ENCODE peak calls at places on chromosomes 16 and 17, in seven cellular contexts. K, J, F, G, E, S and U are unnamed samples.

GRCh38 chr17:1916339-1916738 is 86.5 kb downstream of the RPA1 start:
- DNase-seq in K (no peak), J (no peak), F (no peak), G (no peak), E (no peak), S (no peak), U (no peak)

GRCh38 chr17:11950771-11951519 is 46.3 kb downstream of the ZNF18 start:
- DNase-seq in K (no peak), J (no peak), F (no peak), G (no peak), E (no peak), S (peak), U (no peak)

GRCh38 chr17:82435601-82436583 is 14.7 kb downstream of the CYBC1 start:
- DNase-seq in K (no peak), J (no peak), F (no peak), G (no peak), E (no peak), S (no peak), U (no peak)

GRCh38 chr17:43530303-43531081 is 15.6 kb downstream of the ETV4 start:
- DNase-seq in K (peak), J (no peak), F (peak), G (no peak), E (peak), S (peak), U (peak)

GRCh38 chr17:29004081-29004692 is 1.6 kb downstream of the SEZ6 start:
- DNase-seq in K (no peak), J (no peak), F (no peak), G (no peak), E (peak), S (no peak), U (no peak)

GRCh38 chr16:27355610-27356009 is 41.8 kb downstream of the IL4R start:
- DNase-seq in K (peak), J (no peak), F (peak), G (no peak), E (peak), S (peak), U (peak)

GRCh38 chr16:80347900-80348299 is 192.9 kb upstream of the DYNLRB2 start:
- DNase-seq in K (no peak), J (no peak), F (no peak), G (no peak), E (no peak), S (no peak), U (no peak)

GRCh38 chr16:12185563-12185962 is 209.0 kb downstream of the SNX29 start:
- DNase-seq in K (no peak), J (no peak), F (no peak), G (no peak), E (no peak), S (no peak), U (no peak)

GRCh38 chr16:27853651-27854050 is 209.9 kb downstream of the GSG1L start:
- DNase-seq in K (no peak), J (no peak), F (no peak), G (no peak), E (no peak), S (no peak), U (no peak)

GRCh38 chr17:9024497-9024896 is 3.2 kb downstream of the NTN1 start:
- DNase-seq in K (no peak), J (no peak), F (no peak), G (no peak), E (no peak), S (no peak), U (no peak)

GRCh38 chr16:64346080-64346479 is 775.8 kb downstream of the CDH11 start:
- DNase-seq in K (no peak), J (no peak), F (no peak), G (no peak), E (no peak), S (no peak), U (no peak)

GRCh38 chr16:49344401-49344800 is 29.2 kb upstream of the C16orf78 start:
- DNase-seq in K (no peak), J (no peak), F (no peak), G (no peak), E (no peak), S (no peak), U (no peak)

GRCh38 chr17:8868529-8868951 is 1.1 kb upstream of the PIK3R6 start:
- DNase-seq in K (no peak), J (no peak), F (no peak), G (no peak), E (no peak), S (no peak), U (no peak)

GRCh38 chr16:56814537-56815432 is 50.2 kb upstream of the SLC12A3 start:
- DNase-seq in K (no peak), J (peak), F (no peak), G (no peak), E (no peak), S (no peak), U (peak)

GRCh38 chr16:87856796-87857228 is 12.5 kb downstream of the SLC7A5 start:
- DNase-seq in K (no peak), J (peak), F (no peak), G (no peak), E (no peak), S (no peak), U (peak)

GRCh38 chr16:88415381-88416323 is 32.9 kb downstream of the ZNF469 start:
- DNase-seq in K (no peak), J (no peak), F (no peak), G (no peak), E (no peak), S (peak), U (no peak)

GRCh38 chr17:40615295-40615988 is 32.2 kb downstream of the SMARCE1 start:
- DNase-seq in K (peak), J (peak), F (peak), G (peak), E (peak), S (peak), U (peak)

GRCh38 chr16:15523092-15523541 is 88.7 kb downstream of the BMERB1 start:
- DNase-seq in K (no peak), J (no peak), F (peak), G (no peak), E (no peak), S (peak), U (peak)

GRCh38 chr16:47636501-47637090 is 175.5 kb downstream of the PHKB start:
- DNase-seq in K (no peak), J (no peak), F (no peak), G (no peak), E (no peak), S (no peak), U (no peak)

GRCh38 chr16:81869326-81869725 is 90.2 kb downstream of the PLCG2 start:
- DNase-seq in K (no peak), J (no peak), F (no peak), G (no peak), E (no peak), S (no peak), U (no peak)

GRCh38 chr16:53960954-53961616 is 257.1 kb downstream of the FTO start:
- DNase-seq in K (no peak), J (no peak), F (no peak), G (no peak), E (no peak), S (no peak), U (no peak)

GRCh38 chr16:13594798-13595197 is 325.2 kb upstream of the ERCC4 start:
- DNase-seq in K (peak), J (no peak), F (no peak), G (no peak), E (no peak), S (no peak), U (no peak)

GRCh38 chr17:57985675-57985974 is 2.4 kb downstream of the VEZF1 start:
- DNase-seq in K (no peak), J (peak), F (no peak), G (no peak), E (peak), S (no peak), U (no peak)

GRCh38 chr17:28188841-28189263 is 130.1 kb upstream of the TMEM97 start:
- DNase-seq in K (no peak), J (no peak), F (no peak), G (no peak), E (peak), S (peak), U (no peak)

GRCh38 chr16:83856846-83857245 is 42.1 kb upstream of the MLYCD start:
- DNase-seq in K (no peak), J (no peak), F (no peak), G (no peak), E (no peak), S (no peak), U (no peak)

DNA sequence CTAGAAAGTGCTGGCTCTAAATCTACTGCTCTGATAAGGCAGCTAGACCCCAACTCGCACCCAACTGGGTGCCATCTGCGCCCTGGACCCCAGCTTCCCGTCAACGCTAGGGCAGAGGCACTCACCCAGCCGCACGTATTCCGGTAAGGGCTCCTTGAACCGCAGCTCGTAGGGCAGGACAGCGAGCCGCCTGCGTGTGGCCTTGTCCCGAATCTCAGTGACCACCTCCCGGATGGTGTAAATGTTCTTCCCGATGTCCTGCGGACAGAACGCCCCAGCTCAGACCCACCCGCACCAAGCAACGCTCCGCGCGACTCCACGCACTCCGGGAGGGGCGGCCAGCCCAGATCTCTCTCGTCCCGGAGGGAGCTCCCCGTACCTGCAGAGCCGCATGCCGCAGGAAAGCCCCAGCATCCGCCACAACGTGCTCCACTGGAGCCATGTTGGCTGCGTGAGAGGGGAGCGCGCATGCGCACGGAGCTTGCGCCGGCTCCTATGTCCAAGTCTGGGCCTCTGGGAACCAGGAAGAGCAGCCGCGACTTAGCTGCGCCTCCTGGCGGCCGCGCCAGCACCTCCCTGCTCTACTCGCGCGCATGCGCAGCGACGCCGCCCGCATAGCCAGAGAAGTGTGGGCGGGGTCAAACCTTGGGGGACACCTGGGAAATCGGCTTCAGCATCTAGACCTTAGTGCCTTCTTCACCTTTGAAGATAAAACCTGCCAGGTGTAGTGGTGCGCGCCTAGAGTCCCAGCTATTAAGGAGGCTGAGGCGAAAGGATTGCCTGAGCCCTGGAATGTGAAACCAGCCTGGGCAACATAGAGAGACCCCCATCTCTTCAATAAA is at the start of gene NOB1:
- DNase-seq in K (peak), J (peak), F (peak), G (peak), E (peak), S (peak), U (peak)
- TF ChIP-seq POLR2A in K (peak), J (peak), F (peak), G (peak), E (peak), S (peak), U (peak)

GRCh38 chr17:49997256-49997735 is 2.3 kb upstream of the DLX3 start:
- DNase-seq in K (no peak), J (no peak), F (no peak), G (no peak), E (no peak), S (no peak), U (no peak)
- TF ChIP-seq CEBPB in K (no peak), J (no peak), F (no peak), G (no peak), E (no peak), S (no peak), U (no peak)

DNA sequence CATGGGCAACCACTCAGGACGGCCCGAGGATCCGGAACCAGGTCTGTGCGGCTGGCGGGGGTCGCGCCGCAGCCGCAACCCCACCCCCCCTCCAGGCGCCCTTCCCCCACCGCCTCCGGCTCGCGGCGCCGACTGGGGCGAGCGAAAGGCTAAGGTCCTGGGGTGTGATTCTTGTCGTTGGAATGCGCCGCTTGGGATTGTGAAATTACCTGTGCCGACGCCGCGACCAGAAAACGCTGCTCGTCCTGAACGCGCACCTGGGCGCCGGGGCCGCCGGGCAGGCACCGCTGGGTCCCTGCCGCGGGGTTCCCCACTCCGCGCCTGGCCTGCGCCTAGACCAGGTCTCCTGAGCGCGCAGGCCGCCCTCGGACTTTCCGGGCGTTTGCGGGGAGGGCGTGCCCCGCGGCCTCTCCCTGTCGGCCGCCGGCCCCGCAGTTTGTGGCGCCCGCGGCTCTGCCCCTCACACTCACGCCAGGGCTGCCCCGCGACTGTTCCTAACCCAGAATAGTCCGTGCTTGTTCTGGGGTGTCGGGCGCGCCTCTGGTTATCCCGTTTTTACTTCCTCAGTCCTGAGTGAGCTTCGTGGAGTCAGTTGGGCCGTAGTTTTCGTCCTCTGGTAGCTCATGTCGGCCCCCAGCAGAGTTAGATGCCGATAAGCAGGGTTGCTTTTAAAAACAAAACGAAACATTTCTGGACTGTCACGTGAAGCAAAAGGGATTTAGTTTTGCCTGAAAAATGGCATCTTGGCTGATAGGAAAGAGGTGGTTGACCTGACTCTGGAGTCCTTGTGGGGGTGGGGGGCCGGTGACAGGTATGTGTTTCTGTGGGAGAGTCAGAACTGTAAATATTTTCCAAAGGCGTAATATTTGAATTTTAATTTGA is 147.3 kb downstream of the SPECC1 start:
- DNase-seq in K (no peak), J (peak), F (peak), G (no peak), E (peak), S (peak), U (peak)
- TF ChIP-seq POLR2A in K (peak), J (no peak), F (no peak), G (no peak), E (no peak), S (no peak), U (no peak)

DNA sequence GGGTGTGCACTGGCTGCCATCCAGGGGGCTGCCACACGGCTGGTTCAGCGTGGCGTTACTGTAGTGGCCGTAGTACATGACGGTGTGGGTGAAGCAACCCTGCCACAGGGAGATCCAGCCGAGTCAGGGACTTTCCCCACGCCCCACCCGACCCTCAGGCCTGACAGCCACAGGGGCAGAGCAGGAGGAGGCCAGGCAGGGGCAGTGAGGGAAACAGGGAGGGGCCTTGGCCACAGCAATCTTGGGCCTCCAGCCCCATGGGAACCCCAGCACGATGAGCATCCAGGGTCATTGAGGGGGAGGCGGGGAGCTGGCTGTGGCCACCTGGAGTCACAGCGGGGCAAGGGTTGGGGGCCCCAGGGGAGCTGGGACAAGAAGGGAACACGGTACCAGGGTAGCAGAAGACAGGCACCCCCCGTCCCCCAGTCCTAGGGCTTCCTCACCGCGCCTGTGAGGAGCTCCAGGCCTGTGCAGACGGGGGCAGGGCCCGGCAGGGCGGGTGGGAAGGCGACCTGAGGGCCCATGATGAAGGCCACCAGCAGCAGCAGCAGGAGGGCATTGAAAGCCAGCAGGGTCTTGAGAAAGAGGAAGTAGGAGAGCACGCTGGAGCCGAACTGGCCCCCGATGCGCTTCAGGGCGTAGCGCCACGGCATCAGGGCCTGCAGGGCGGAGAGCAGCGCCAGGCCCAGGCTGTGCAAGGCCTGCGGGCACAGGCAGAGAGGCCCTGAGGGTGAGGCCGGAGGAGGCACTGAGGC is 4.3 kb downstream of the TMC6 start:
- DNase-seq in K (no peak), J (no peak), F (no peak), G (no peak), E (no peak), S (no peak), U (no peak)
- TF ChIP-seq CEBPB in K (no peak), J (no peak), F (no peak), G (no peak), E (no peak), S (no peak), U (no peak)

GRCh38 chr16:84924339-84925091 is 86.8 kb downstream of the ZDHHC7 start:
- DNase-seq in K (no peak), J (no peak), F (no peak), G (no peak), E (no peak), S (peak), U (peak)

GRCh38 chr16:84927621-84928591 is 83.4 kb downstream of the ZDHHC7 start:
- DNase-seq in K (no peak), J (no peak), F (no peak), G (no peak), E (no peak), S (no peak), U (no peak)

GRCh38 chr16:84925773-84926372 is 85.5 kb downstream of the ZDHHC7 start:
- DNase-seq in K (no peak), J (no peak), F (no peak), G (no peak), E (no peak), S (no peak), U (no peak)

GRCh38 chr16:84925092-84925772 is 86.1 kb downstream of the ZDHHC7 start:
- DNase-seq in K (peak), J (peak), F (peak), G (no peak), E (no peak), S (peak), U (peak)

GRCh38 chr16:84926462-84926861 is 84.9 kb downstream of the ZDHHC7 start:
- DNase-seq in K (no peak), J (no peak), F (no peak), G (no peak), E (no peak), S (no peak), U (no peak)
- TF ChIP-seq POLR2A in K (no peak), J (no peak), F (no peak), G (no peak), E (no peak), S (no peak), U (no peak)

GRCh38 chr16:4298761-4299522 is 16.9 kb upstream of the GLIS2 start:
- DNase-seq in K (no peak), J (peak), F (peak), G (no peak), E (peak), S (peak), U (no peak)
- TF ChIP-seq CEBPB in K (no peak), J (no peak), F (no peak), G (no peak), E (no peak), S (no peak), U (no peak)

DNA sequence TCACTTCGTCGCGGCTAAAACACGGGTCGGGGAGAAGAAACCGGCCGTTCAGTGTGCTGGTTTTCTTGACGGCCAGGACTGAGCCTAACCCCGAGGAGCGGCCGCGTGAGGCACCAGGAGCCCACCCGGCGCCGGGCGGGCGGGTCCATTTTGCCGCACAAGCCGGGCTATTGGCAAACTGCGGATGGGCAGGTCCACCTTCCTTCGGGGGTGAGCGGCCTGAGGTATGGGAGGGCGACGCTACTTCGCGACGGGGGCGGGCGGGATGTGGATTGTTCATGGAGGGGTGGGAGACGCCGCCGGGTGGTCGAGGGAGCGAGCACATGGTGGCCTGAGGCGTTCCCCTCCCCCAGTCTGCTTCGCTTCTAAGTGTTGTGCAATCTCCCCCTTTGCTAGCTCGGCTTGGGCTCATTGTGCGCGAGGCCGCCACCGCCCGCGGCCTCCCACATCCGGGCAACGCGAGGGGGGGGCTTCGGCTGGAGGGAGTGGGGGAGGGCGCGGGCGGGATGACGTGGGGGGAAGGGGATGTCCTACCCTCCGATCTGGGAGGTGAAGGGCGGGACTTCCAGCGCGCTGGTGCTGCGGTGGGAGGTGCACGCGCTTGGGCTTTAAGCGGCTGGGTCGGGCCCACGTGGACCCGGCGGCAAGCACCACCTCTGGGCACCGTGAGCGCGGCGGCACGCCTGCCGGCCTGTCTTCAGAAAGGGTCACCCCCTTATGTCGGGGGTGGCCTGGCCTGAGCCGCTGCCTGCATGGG is 5.9 kb upstream of the CD68 start:
- DNase-seq in K (no peak), J (peak), F (no peak), G (no peak), E (peak), S (peak), U (peak)
- TF ChIP-seq POLR2A in K (peak), J (no peak), F (no peak), G (peak), E (peak), S (no peak), U (peak)

GRCh38 chr16:86668136-86668535 is 89.8 kb downstream of the FOXL1 start:
- DNase-seq in K (no peak), J (no peak), F (peak), G (no peak), E (peak), S (peak), U (no peak)
- TF ChIP-seq CEBPB in K (no peak), J (no peak), F (no peak), G (no peak), E (no peak), S (no peak), U (no peak)